ENCODE peak calls at places on chromosomes 3 and 15, in five cellular contexts. One of them, this sample, is unnamed.

GRCh38 chr3:129419476-129419875 is 9.0 kb downstream of the EFCAB12 start:
- DNase-seq in fibroblast of mammary gland: no peak
- DNase-seq in fibroblast of lung: no peak
- DNase-seq in cardiac fibroblast: no peak
- DNase-seq in testis: no peak
- DNase-seq in this sample: no peak

GRCh38 chr15:19899021-19899824 is 642.4 kb downstream of the GOLGA6L6 start:
- DNase-seq in fibroblast of mammary gland: no peak
- DNase-seq in fibroblast of lung: no peak
- DNase-seq in cardiac fibroblast: no peak
- DNase-seq in testis: no peak
- DNase-seq in this sample: no peak

GRCh38 chr15:60353245-60353940 is 44.4 kb downstream of the ANXA2 start:
- DNase-seq in fibroblast of mammary gland: peak
- DNase-seq in fibroblast of lung: peak
- DNase-seq in cardiac fibroblast: no peak
- DNase-seq in testis: no peak
- DNase-seq in this sample: peak

GRCh38 chr15:44023176-44023575 is 171.9 kb downstream of the FRMD5 start:
- DNase-seq in fibroblast of mammary gland: peak
- DNase-seq in fibroblast of lung: no peak
- DNase-seq in cardiac fibroblast: peak
- DNase-seq in testis: no peak
- DNase-seq in this sample: no peak

GRCh38 chr15:65638681-65639089 is 16.9 kb downstream of the SLC24A1 start:
- DNase-seq in fibroblast of mammary gland: peak
- DNase-seq in fibroblast of lung: peak
- DNase-seq in cardiac fibroblast: peak
- DNase-seq in testis: peak
- DNase-seq in this sample: peak

GRCh38 chr3:77780621-77781020 is 740.7 kb downstream of the ROBO2 start:
- DNase-seq in fibroblast of mammary gland: no peak
- DNase-seq in fibroblast of lung: peak
- DNase-seq in cardiac fibroblast: no peak
- DNase-seq in testis: no peak
- DNase-seq in this sample: no peak

GRCh38 chr3:139522421-139522820 is 17.1 kb downstream of the RBP1 start:
- DNase-seq in fibroblast of mammary gland: no peak
- DNase-seq in fibroblast of lung: no peak
- DNase-seq in cardiac fibroblast: no peak
- DNase-seq in testis: no peak
- DNase-seq in this sample: no peak

GRCh38 chr15:57060799-57061198 is 142.4 kb downstream of the TCF12 start:
- DNase-seq in fibroblast of mammary gland: peak
- DNase-seq in fibroblast of lung: peak
- DNase-seq in cardiac fibroblast: peak
- DNase-seq in testis: no peak
- DNase-seq in this sample: peak

GRCh38 chr3:76941376-76941775 is 98.5 kb upstream of the ROBO2 start:
- DNase-seq in fibroblast of mammary gland: no peak
- DNase-seq in fibroblast of lung: no peak
- DNase-seq in cardiac fibroblast: no peak
- DNase-seq in testis: no peak
- DNase-seq in this sample: no peak

GRCh38 chr3:24682141-24682547 is 187.5 kb upstream of the THRB start:
- DNase-seq in fibroblast of mammary gland: peak
- DNase-seq in fibroblast of lung: peak
- DNase-seq in cardiac fibroblast: peak
- DNase-seq in testis: no peak
- DNase-seq in this sample: peak

GRCh38 chr3:11593318-11594034 is 50.2 kb downstream of the VGLL4 start:
- DNase-seq in fibroblast of mammary gland: no peak
- DNase-seq in fibroblast of lung: no peak
- DNase-seq in cardiac fibroblast: no peak
- DNase-seq in testis: no peak
- DNase-seq in this sample: no peak

GRCh38 chr3:126837773-126838172 is 133.7 kb downstream of the CHCHD6 start:
- DNase-seq in fibroblast of mammary gland: no peak
- DNase-seq in fibroblast of lung: no peak
- DNase-seq in cardiac fibroblast: no peak
- DNase-seq in testis: no peak
- DNase-seq in this sample: no peak

GRCh38 chr15:64004582-64004981 is 41.7 kb downstream of the DAPK2 start:
- DNase-seq in fibroblast of mammary gland: peak
- DNase-seq in fibroblast of lung: peak
- DNase-seq in cardiac fibroblast: peak
- DNase-seq in testis: no peak
- DNase-seq in this sample: no peak

GRCh38 chr3:58560771-58561311 is 16.4 kb downstream of the FAM107A start:
- DNase-seq in fibroblast of mammary gland: peak
- DNase-seq in fibroblast of lung: peak
- DNase-seq in cardiac fibroblast: peak
- DNase-seq in testis: peak
- DNase-seq in this sample: peak

GRCh38 chr3:146334151-146334550 is 83.2 kb upstream of the PLSCR4 start:
- DNase-seq in fibroblast of mammary gland: peak
- DNase-seq in fibroblast of lung: peak
- DNase-seq in cardiac fibroblast: peak
- DNase-seq in testis: peak
- DNase-seq in this sample: peak

GRCh38 chr3:59812778-59813558 is 763.1 kb upstream of the CFAP20DC start:
- DNase-seq in fibroblast of mammary gland: no peak
- DNase-seq in fibroblast of lung: peak
- DNase-seq in cardiac fibroblast: peak
- DNase-seq in testis: no peak
- DNase-seq in this sample: no peak

GRCh38 chr3:10242182-10243065 is 5.8 kb upstream of the TATDN2 start:
- DNase-seq in fibroblast of mammary gland: peak
- DNase-seq in fibroblast of lung: peak
- DNase-seq in cardiac fibroblast: peak
- DNase-seq in testis: no peak
- DNase-seq in this sample: peak

GRCh38 chr3:50246517-50246954 is 10.5 kb downstream of the GNAI2 start:
- DNase-seq in fibroblast of mammary gland: peak
- DNase-seq in fibroblast of lung: peak
- DNase-seq in cardiac fibroblast: peak
- DNase-seq in testis: no peak
- DNase-seq in this sample: peak

GRCh38 chr3:68306571-68306970 is 625.8 kb downstream of the TAFA4 start:
- DNase-seq in fibroblast of mammary gland: no peak
- DNase-seq in fibroblast of lung: no peak
- DNase-seq in cardiac fibroblast: peak
- DNase-seq in testis: peak
- DNase-seq in this sample: no peak

GRCh38 chr3:163491714-163492113 is 1586.6 kb downstream of the SI start:
- DNase-seq in fibroblast of mammary gland: no peak
- DNase-seq in fibroblast of lung: no peak
- DNase-seq in cardiac fibroblast: no peak
- DNase-seq in testis: no peak
- DNase-seq in this sample: no peak

GRCh38 chr3:76132154-76132470 is 346.8 kb upstream of the ZNF717 start:
- DNase-seq in fibroblast of mammary gland: no peak
- DNase-seq in fibroblast of lung: no peak
- DNase-seq in cardiac fibroblast: no peak
- DNase-seq in testis: no peak
- DNase-seq in this sample: no peak

GRCh38 chr3:157135671-157136396 is 24.1 kb downstream of the CCNL1 start:
- DNase-seq in fibroblast of mammary gland: peak
- DNase-seq in fibroblast of lung: peak
- DNase-seq in cardiac fibroblast: peak
- DNase-seq in testis: peak
- DNase-seq in this sample: peak

GRCh38 chr3:196327405-196327804 is 9.4 kb upstream of the DYNLT2B start:
- DNase-seq in fibroblast of mammary gland: no peak
- DNase-seq in fibroblast of lung: no peak
- DNase-seq in cardiac fibroblast: no peak
- DNase-seq in testis: no peak
- DNase-seq in this sample: no peak

DNA sequence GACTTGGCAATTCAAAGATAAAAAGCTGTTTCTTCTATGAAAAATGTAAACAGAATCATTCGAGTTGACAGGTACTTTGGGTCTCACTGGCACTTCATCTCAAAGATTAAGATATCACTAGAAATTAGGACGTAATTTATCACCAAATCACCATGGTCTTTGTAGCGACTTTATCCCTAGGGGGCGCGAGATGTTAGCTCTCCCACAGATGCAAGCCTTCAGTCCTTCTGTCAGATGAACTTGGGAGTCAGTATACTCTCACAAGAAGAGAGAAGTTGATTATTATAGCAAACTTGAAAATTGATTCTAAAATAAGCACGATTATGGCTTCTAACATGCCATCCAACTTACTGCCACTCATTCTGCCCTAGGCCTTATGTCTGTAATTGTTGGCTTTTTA is 150.3 kb downstream of the ALCAM start:
- DNase-seq in fibroblast of mammary gland: no peak
- DNase-seq in fibroblast of lung: no peak
- DNase-seq in cardiac fibroblast: peak
- DNase-seq in testis: peak
- DNase-seq in this sample: no peak
- TF ChIP-seq CTCF in fibroblast of mammary gland: no peak
- TF ChIP-seq CTCF in fibroblast of lung: peak
- TF ChIP-seq CTCF in cardiac fibroblast: peak
- TF ChIP-seq CTCF in testis: no peak
- TF ChIP-seq CTCF in this sample: peak

GRCh38 chr15:77087213-77087612 is 16.3 kb upstream of the TSPAN3 start:
- DNase-seq in fibroblast of mammary gland: no peak
- DNase-seq in fibroblast of lung: no peak
- DNase-seq in cardiac fibroblast: no peak
- DNase-seq in testis: no peak
- DNase-seq in this sample: no peak

GRCh38 chr15:77081971-77082370 is 11.1 kb upstream of the TSPAN3 start:
- DNase-seq in fibroblast of mammary gland: no peak
- DNase-seq in fibroblast of lung: no peak
- DNase-seq in cardiac fibroblast: no peak
- DNase-seq in testis: no peak
- DNase-seq in this sample: no peak

DNA sequence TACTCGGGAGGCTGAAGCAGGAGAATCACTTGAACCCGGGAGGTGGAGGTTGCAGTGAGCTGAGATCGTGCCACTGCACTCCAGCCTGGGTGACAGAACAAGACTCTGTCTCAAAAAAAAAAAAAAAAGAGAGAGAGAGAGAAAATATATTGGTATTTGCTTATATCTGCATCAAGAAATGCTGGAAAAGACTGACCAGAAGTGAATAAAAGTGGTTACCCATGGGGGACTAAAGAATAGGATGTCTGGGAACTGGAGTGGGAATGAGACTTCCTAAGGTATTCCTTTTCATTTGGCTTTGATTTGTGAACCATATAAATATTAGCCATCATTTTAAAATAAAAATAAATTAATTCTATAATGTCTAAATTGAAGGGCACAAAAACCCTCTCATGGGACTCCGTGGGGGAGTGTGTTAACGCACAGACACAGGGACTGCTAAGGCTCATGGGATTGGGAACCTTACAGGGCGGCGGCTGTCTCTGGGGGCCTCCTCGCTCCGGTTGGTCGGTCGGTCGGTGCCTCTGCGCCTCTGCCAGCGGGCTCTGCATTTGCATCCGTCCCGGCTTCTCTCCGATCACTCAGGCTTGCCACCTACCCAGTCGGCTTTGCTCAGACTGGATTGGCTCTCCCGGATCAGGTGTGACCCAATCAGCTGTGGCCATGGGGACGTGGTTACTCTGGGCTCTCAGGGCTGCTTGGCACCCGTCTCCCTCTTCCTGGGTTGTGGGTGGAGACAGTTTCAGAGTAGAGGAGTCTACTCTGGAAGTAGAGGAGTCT is 12.7 kb upstream of the TSPAN3 start:
- DNase-seq in fibroblast of mammary gland: peak
- DNase-seq in fibroblast of lung: peak
- DNase-seq in cardiac fibroblast: peak
- DNase-seq in testis: peak
- DNase-seq in this sample: peak
- H3K4me3 ChIP-seq in fibroblast of mammary gland: peak
- H3K4me3 ChIP-seq in fibroblast of lung: peak
- H3K4me3 ChIP-seq in cardiac fibroblast: peak
- H3K4me3 ChIP-seq in testis: peak
- H3K4me3 ChIP-seq in this sample: peak

GRCh38 chr3:20245781-20246180 is 59.8 kb upstream of the SGO1 start:
- DNase-seq in fibroblast of mammary gland: no peak
- DNase-seq in fibroblast of lung: no peak
- DNase-seq in cardiac fibroblast: no peak
- DNase-seq in testis: no peak
- DNase-seq in this sample: no peak
- TF ChIP-seq CTCF in fibroblast of mammary gland: no peak
- TF ChIP-seq CTCF in fibroblast of lung: no peak
- TF ChIP-seq CTCF in cardiac fibroblast: peak
- TF ChIP-seq CTCF in testis: no peak
- TF ChIP-seq CTCF in this sample: no peak

DNA sequence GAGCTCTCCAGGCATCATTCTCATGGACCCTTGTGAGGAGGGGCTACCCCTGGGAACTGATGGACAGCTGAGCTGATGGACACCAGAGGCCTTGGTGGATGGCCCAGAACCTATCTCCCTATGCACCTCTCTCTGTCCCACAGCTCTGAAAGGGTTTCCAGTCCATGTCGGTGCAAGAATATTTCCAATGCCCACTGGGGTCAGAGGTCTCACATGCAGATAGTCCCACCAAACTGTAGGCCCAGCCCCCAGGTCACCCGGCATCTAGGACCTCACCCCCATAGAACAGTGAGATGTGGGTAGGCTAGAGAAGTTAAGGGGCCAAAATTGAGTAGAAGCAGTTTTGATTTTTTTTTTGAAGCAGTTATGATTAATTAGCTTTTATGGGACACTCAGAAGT is 2.6 kb downstream of the ALPK3 start:
- DNase-seq in fibroblast of mammary gland: no peak
- DNase-seq in fibroblast of lung: no peak
- DNase-seq in cardiac fibroblast: no peak
- DNase-seq in testis: no peak
- DNase-seq in this sample: no peak
- H3K4me3 ChIP-seq in fibroblast of mammary gland: no peak
- H3K4me3 ChIP-seq in fibroblast of lung: no peak
- H3K4me3 ChIP-seq in cardiac fibroblast: no peak
- H3K4me3 ChIP-seq in testis: no peak
- H3K4me3 ChIP-seq in this sample: no peak

GRCh38 chr3:48664313-48664644 is 1.6 kb upstream of the CELSR3 start:
- DNase-seq in fibroblast of mammary gland: no peak
- DNase-seq in fibroblast of lung: no peak
- DNase-seq in cardiac fibroblast: no peak
- DNase-seq in testis: no peak
- DNase-seq in this sample: no peak

GRCh38 chr3:48662753-48663488 is at the start of gene CELSR3:
- DNase-seq in fibroblast of mammary gland: peak
- DNase-seq in fibroblast of lung: peak
- DNase-seq in cardiac fibroblast: peak
- DNase-seq in testis: peak
- DNase-seq in this sample: peak

GRCh38 chr3:48662140-48662752 is 440 bp downstream of the CELSR3 start:
- DNase-seq in fibroblast of mammary gland: no peak
- DNase-seq in fibroblast of lung: no peak
- DNase-seq in cardiac fibroblast: no peak
- DNase-seq in testis: no peak
- DNase-seq in this sample: no peak

GRCh38 chr3:48664929-48665328 is 2.2 kb upstream of the CELSR3 start:
- DNase-seq in fibroblast of mammary gland: no peak
- DNase-seq in fibroblast of lung: no peak
- DNase-seq in cardiac fibroblast: no peak
- DNase-seq in testis: no peak
- DNase-seq in this sample: no peak

GRCh38 chr3:48663489-48664312 is 1.0 kb upstream of the CELSR3 start:
- DNase-seq in fibroblast of mammary gland: peak
- DNase-seq in fibroblast of lung: peak
- DNase-seq in cardiac fibroblast: peak
- DNase-seq in testis: peak
- DNase-seq in this sample: peak
- TF ChIP-seq CTCF in fibroblast of mammary gland: peak
- TF ChIP-seq CTCF in fibroblast of lung: peak
- TF ChIP-seq CTCF in cardiac fibroblast: peak
- TF ChIP-seq CTCF in testis: peak
- TF ChIP-seq CTCF in this sample: peak

GRCh38 chr3:29169456-29169855 is 111.4 kb upstream of the RBMS3 start:
- DNase-seq in fibroblast of mammary gland: no peak
- DNase-seq in fibroblast of lung: no peak
- DNase-seq in cardiac fibroblast: no peak
- DNase-seq in testis: no peak
- DNase-seq in this sample: no peak
- H3K4me3 ChIP-seq in fibroblast of mammary gland: no peak
- H3K4me3 ChIP-seq in fibroblast of lung: no peak
- H3K4me3 ChIP-seq in cardiac fibroblast: no peak
- H3K4me3 ChIP-seq in testis: no peak
- H3K4me3 ChIP-seq in this sample: no peak

This sample was measured in astrocyte of the spinal cord.